ENCODE peak calls at places on chromosomes 2 and 18, in nine cellular contexts. K is BJ, R is neural progenitor cell, G is endothelial cell, P is chondrocyte, M is osteocyte, E is Calu3, H is cardiac fibroblast, T is mesothelial cell of epicardium. A is an unnamed sample.

GRCh38 chr18:3525870-3526420 is 76.0 kb downstream of the TGIF1 start:
- DNase-seq in G (no peak), E (no peak), T (no peak), R (no peak), H (no peak), P (no peak), M (no peak), K (no peak), A (no peak)

GRCh38 chr2:52340185-52340584 is 1308.3 kb upstream of the NRXN1 start:
- DNase-seq in H (no peak), T (no peak), K (no peak), M (no peak), E (no peak), P (no peak), G (no peak), R (peak), A (no peak)

GRCh38 chr2:119650971-119651370 is 28.0 kb upstream of the TMEM177 start:
- DNase-seq in P (no peak), G (no peak), K (no peak), R (no peak), T (no peak), H (no peak), M (no peak), E (no peak), A (no peak)

GRCh38 chr2:1572638-1573037 is 159.4 kb downstream of the TPO start:
- DNase-seq in M (no peak), R (no peak), P (no peak), H (peak), E (no peak), G (no peak), T (no peak), K (peak), A (no peak)

GRCh38 chr2:64359892-64360657 is 93.9 kb upstream of the LGALSL start:
- DNase-seq in K (peak), T (no peak), M (no peak), G (no peak), H (peak), R (no peak), E (peak), P (no peak), A (peak)

GRCh38 chr2:120638450-120638849 is 97.2 kb upstream of the GLI2 start:
- DNase-seq in T (no peak), P (no peak), M (no peak), G (no peak), H (no peak), R (no peak), E (no peak), K (no peak), A (no peak)

GRCh38 chr2:232526296-232527055 is 516 bp downstream of the CHRND start:
- DNase-seq in M (no peak), K (no peak), T (no peak), G (no peak), E (no peak), R (no peak), H (no peak), P (peak), A (no peak)

GRCh38 chr2:189304360-189304759 is 124.8 kb upstream of the COL5A2 start:
- DNase-seq in E (no peak), P (no peak), R (no peak), M (no peak), H (no peak), G (no peak), K (no peak), T (no peak), A (no peak)

GRCh38 chr2:67251741-67252140 is 145.4 kb upstream of the ETAA1 start:
- DNase-seq in R (no peak), G (no peak), T (no peak), M (no peak), H (no peak), P (no peak), K (no peak), E (no peak), A (no peak)

GRCh38 chr2:199757466-199757865 is 93.5 kb downstream of the FTCDNL1 start:
- DNase-seq in R (no peak), T (no peak), K (no peak), H (no peak), E (no peak), P (no peak), M (no peak), G (no peak), A (no peak)

GRCh38 chr18:63321291-63321690 is 1.7 kb upstream of the BCL2 start:
- DNase-seq in H (no peak), M (no peak), P (no peak), K (no peak), T (no peak), R (no peak), G (no peak), E (no peak), A (no peak)

GRCh38 chr2:145043399-145043834 is 523.5 kb upstream of the ZEB2 start:
- DNase-seq in M (no peak), T (no peak), E (no peak), K (no peak), H (no peak), G (no peak), P (no peak), R (peak), A (no peak)

GRCh38 chr2:112686348-112687217 is 34.2 kb upstream of the NT5DC4 start:
- DNase-seq in E (no peak), P (no peak), T (no peak), G (no peak), K (no peak), R (no peak), M (no peak), H (no peak), A (no peak)

GRCh38 chr18:2805970-2806943 is 40.5 kb upstream of the EMILIN2 start:
- DNase-seq in R (peak), G (no peak), P (no peak), H (peak), K (no peak), T (no peak), E (no peak), M (no peak), A (peak)

GRCh38 chr2:188928643-188929042 is 45.5 kb upstream of the COL3A1 start:
- DNase-seq in E (no peak), K (no peak), G (no peak), P (no peak), H (no peak), R (no peak), M (no peak), T (no peak), A (no peak)

GRCh38 chr2:232931636-232932035 is 61.6 kb downstream of the SNORC start:
- DNase-seq in R (no peak), H (peak), P (no peak), T (no peak), G (no peak), E (no peak), K (no peak), M (no peak), A (no peak)

DNA sequence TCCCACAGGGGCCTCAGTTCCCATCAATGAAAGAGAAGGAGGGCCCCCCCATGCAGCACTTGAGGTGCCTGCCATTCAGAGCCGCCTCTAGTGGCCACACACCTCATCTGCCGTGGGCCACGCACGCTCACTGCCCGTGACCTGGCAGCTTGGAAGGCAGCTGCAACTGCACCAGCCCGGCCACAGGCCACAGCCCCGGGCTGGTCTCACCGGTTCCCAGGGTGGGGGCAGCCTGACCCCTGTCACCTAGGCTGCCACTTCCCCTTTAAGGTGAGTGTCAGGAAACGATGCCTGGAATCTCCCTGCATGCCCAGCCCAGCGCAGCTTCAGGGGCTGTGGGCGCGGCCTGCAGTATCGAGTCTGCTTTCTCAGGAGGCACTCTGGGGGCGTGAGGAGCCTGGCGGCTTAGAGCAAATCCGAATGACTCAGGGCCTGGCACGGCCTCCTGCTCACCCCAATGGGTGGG is 2.6 kb downstream of the MAB21L4 start:
- DNase-seq in M (no peak), R (peak), T (peak), K (no peak), E (peak), P (no peak), G (no peak), H (no peak), A (no peak)
- TF ChIP-seq CTCF in M (no peak), R (peak), T (no peak), K (no peak), E (no peak), P (no peak), G (no peak), H (no peak), A (no peak)

GRCh38 chr2:65553504-65554074 is 121.2 kb upstream of the SPRED2 start:
- DNase-seq in R (no peak), E (no peak), K (no peak), P (no peak), T (no peak), M (no peak), H (no peak), G (no peak), A (no peak)
- TF ChIP-seq CTCF in R (no peak), E (no peak), K (no peak), P (peak), T (peak), M (peak), H (no peak), G (no peak), A (no peak)

GRCh38 chr2:168684921-168685618 is 117.4 kb upstream of the NOSTRIN start:
- DNase-seq in T (no peak), K (no peak), M (no peak), R (no peak), P (no peak), G (no peak), E (no peak), H (no peak), A (no peak)

GRCh38 chr2:168685619-168686453 is 116.6 kb upstream of the NOSTRIN start:
- DNase-seq in E (no peak), K (no peak), H (peak), P (no peak), M (no peak), G (no peak), T (no peak), R (no peak), A (no peak)

GRCh38 chr2:168686485-168687191 is 115.8 kb upstream of the NOSTRIN start:
- DNase-seq in P (no peak), H (peak), E (no peak), K (no peak), M (no peak), T (no peak), R (no peak), G (no peak), A (no peak)

GRCh38 chr2:168683996-168684395 is 118.4 kb upstream of the NOSTRIN start:
- DNase-seq in G (no peak), R (no peak), P (no peak), M (no peak), T (no peak), E (no peak), K (no peak), H (no peak), A (no peak)

DNA sequence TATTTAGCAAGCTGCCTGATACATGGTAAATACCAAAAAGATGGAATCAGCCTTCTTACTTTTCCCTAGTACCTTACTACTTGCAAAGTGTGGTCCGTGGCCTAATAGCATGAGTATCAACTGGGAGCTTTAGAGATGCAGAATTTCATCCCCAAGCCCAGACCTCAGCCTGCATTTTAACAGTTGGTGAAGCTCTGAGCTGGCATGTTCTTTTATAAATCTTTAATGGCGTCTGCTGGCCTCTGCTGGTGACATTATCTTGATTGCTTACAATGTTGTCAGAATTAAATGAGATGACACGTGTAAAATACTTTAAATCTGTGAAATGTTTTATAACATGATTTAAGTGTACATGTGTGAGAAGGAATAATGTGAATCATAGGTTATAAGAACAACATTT is 115.1 kb upstream of the NOSTRIN start:
- DNase-seq in T (no peak), H (peak), M (no peak), E (peak), P (no peak), R (peak), G (no peak), K (no peak), A (no peak)
- TF ChIP-seq CTCF in T (no peak), H (peak), M (peak), E (no peak), P (peak), R (peak), G (no peak), K (peak), A (no peak)

GRCh38 chr2:30691948-30692828 is 115.1 kb downstream of the CAPN13 start:
- DNase-seq in E (no peak), R (no peak), H (peak), T (peak), K (no peak), M (peak), P (no peak), G (no peak), A (no peak)
- TF ChIP-seq CTCF in E (no peak), R (no peak), H (peak), T (no peak), K (peak), M (no peak), P (peak), G (no peak), A (peak)

DNA sequence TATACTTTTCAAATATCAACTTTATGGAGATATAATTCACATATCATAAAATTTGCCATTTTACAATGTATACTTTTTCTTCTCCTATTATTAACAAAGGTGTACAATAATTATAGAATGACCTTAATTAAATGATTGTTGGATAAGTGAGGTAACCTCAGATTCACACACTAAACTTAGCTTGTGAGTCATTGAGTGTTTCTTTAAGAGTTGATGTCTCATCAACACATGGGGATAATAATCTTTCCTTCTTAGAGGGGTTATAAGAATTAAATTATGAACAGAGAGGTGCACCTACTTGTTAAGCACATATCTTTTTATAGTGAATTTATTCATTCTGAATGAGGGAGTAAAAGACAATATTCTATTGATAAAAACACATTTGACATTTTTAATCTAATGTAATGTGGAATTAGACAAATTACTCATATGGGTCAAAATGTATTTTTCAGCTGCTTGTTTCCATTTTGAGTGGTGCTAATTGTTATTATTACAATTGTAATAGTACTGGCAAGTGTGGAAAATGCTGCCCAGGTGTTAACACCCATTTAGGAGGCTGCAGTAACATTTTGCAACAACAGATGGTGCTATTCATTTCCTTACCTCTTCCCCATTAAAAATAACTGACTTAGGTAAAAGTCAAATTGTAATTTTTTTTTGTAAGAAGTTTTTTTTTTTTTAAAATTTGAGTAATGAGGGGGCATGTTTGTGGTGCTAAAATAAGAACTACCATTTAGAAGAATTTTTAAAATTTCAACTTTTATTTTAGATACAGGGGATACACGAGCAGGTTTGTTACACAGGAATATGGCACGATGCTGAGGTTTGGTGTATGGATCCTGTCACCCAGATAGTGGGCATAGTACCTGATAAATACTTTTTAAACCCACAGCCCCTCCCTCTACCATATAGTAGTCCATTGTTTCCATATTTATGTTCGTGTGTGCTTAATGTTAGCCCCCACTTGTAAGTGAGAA is 32.1 kb upstream of the DYNAP start:
- DNase-seq in R (peak), M (no peak), P (no peak), K (no peak), T (no peak), E (peak), H (peak), G (peak), A (peak)
- TF ChIP-seq CTCF in R (peak), M (peak), P (peak), K (peak), T (peak), E (peak), H (peak), G (peak), A (peak)

GRCh38 chr18:35458677-35459441 is 38.9 kb downstream of the INO80C start:
- DNase-seq in K (peak), R (no peak), G (peak), E (peak), P (no peak), T (no peak), H (peak), M (peak), A (peak)
- TF ChIP-seq CTCF in K (no peak), R (no peak), G (no peak), E (no peak), P (no peak), T (no peak), H (no peak), M (no peak), A (no peak)

A was measured in HFF-Myc.